ENCODE peak calls at places on chromosomes 11 and 22, in five cellular contexts. M is fibroblast of villous mesenchyme, G is PC-9, S is cardiac fibroblast, R is heart right ventricle. D is an unnamed sample.
A peak's percentile ranks its signal among the peaks of the same experiment; 100 is the strongest.

GRCh38 chr11:129041611-129042018 is 98.9 kb upstream of the TP53AIP1 start:
- DNase-seq in S (peak; percentile 9), G (no peak), M (peak; percentile 50), R (no peak), D (no peak)

GRCh38 chr11:84227970-84228369 is 941.8 kb upstream of the CCDC90B start:
- DNase-seq in S (peak; percentile 5), G (no peak), R (no peak), M (no peak), D (no peak)

GRCh38 chr11:36086366-36086765 is 142.5 kb downstream of the LDLRAD3 start:
- DNase-seq in R (no peak), S (no peak), G (no peak), M (no peak), D (no peak)

GRCh38 chr22:29102300-29102699 is 29.5 kb downstream of the KREMEN1 start:
- DNase-seq in S (no peak), R (no peak), M (no peak), G (no peak), D (no peak)

GRCh38 chr11:65132988-65133700 is 1.2 kb downstream of the SYVN1 start:
- DNase-seq in G (peak; percentile 82), M (no peak), R (peak; percentile 20), S (no peak), D (no peak)

GRCh38 chr11:35324981-35325380 is 94.4 kb downstream of the SLC1A2 start:
- DNase-seq in S (peak; percentile 33), R (no peak), M (no peak), G (no peak), D (no peak)

GRCh38 chr22:38751422-38752346 is 4.1 kb downstream of the SUN2 start:
- DNase-seq in S (no peak), G (peak; percentile 95), R (no peak), M (no peak), D (peak; percentile 37)

GRCh38 chr11:110809800-110810199 is 97.6 kb upstream of the ARHGAP20 start:
- DNase-seq in M (no peak), G (no peak), S (no peak), R (no peak), D (no peak)

GRCh38 chr22:26086359-26086758 is 82.9 kb upstream of the SEZ6L start:
- DNase-seq in M (no peak), R (no peak), G (no peak), S (no peak), D (no peak)

GRCh38 chr11:64025205-64025604 is 10.5 kb upstream of the FLRT1 start:
- DNase-seq in R (no peak), G (no peak), S (no peak), M (no peak), D (no peak)

GRCh38 chr11:65165847-65166317 is 4.2 kb upstream of the SPDYC start:
- DNase-seq in M (no peak), R (no peak), G (no peak), S (peak; percentile 9), D (no peak)

GRCh38 chr22:25754527-25755202 is 12.7 kb downstream of the MYO18B start:
- DNase-seq in S (peak; percentile 96), G (no peak), R (peak; percentile 92), M (peak; percentile 74), D (peak; percentile 90)

GRCh38 chr11:64250875-64251721 is at the start of gene PLCB3:
- DNase-seq in M (peak; percentile 53), G (peak; percentile 64), R (peak; percentile 40), S (peak; percentile 38), D (no peak)

GRCh38 chr11:20161230-20161918 is 1.1 kb upstream of the DBX1 start:
- DNase-seq in S (no peak), G (no peak), M (no peak), R (no peak), D (no peak)

GRCh38 chr11:2771758-2772466 is 72.1 kb upstream of the KCNQ1OT1 start:
- DNase-seq in R (peak; percentile 4), G (no peak), S (no peak), M (no peak), D (no peak)

GRCh38 chr11:39678996-39679395 is 1780.5 kb downstream of the LRRC4C start:
- DNase-seq in G (no peak), R (no peak), S (no peak), M (no peak), D (peak; percentile 70)

GRCh38 chr11:85718991-85719807 is 33.2 kb upstream of the CCDC89 start:
- DNase-seq in S (peak; percentile 99), R (peak; percentile 46), M (peak; percentile 89), G (peak; percentile 34), D (peak; percentile 98)

GRCh38 chr22:39496131-39496838 is 5.8 kb upstream of the MIEF1 start:
- DNase-seq in R (peak; percentile 86), M (peak; percentile 65), G (peak; percentile 39), S (peak; percentile 75), D (peak; percentile 55)

GRCh38 chr11:124669193-124669592 is 4.3 kb downstream of the SIAE start:
- DNase-seq in M (peak; percentile 56), G (peak; percentile 40), R (peak; percentile 61), S (peak; percentile 73), D (peak; percentile 48)

GRCh38 chr11:115439385-115439784 is 64.8 kb downstream of the CADM1 start:
- DNase-seq in S (peak; percentile 6), M (peak; percentile 3), G (no peak), R (no peak), D (peak; percentile 43)

GRCh38 chr11:42960521-42961088 is 351.2 kb upstream of the API5 start:
- DNase-seq in S (no peak), M (no peak), G (no peak), R (no peak), D (no peak)

GRCh38 chr11:112225753-112226061 is 521 bp upstream of the PTS start:
- DNase-seq in M (peak; percentile 88), R (no peak), S (peak; percentile 85), G (no peak), D (no peak)

GRCh38 chr11:128361451-128362020 is 225.8 kb downstream of the ETS1 start:
- DNase-seq in M (peak; percentile 87), R (no peak), G (no peak), S (peak; percentile 54), D (peak; percentile 46)

GRCh38 chr11:2204361-2205213 is 33.0 kb upstream of the TH start:
- DNase-seq in M (no peak), G (no peak), S (no peak), R (no peak), D (no peak)

GRCh38 chr11:81967242-81967641 is 766.4 kb downstream of the FAM181B start:
- DNase-seq in S (peak; percentile 9), G (no peak), R (no peak), M (no peak), D (no peak)

GRCh38 chr11:40337118-40337517 is 1122.3 kb downstream of the LRRC4C start:
- DNase-seq in R (no peak), S (peak; percentile 5), M (peak; percentile 36), G (no peak), D (peak; percentile 44)

GRCh38 chr22:45484742-45485141 is 17.9 kb upstream of the FBLN1 start:
- DNase-seq in R (no peak), G (no peak), M (no peak), S (no peak), D (no peak)

GRCh38 chr22:38948181-38948940 is 9.0 kb upstream of the APOBEC3A start:
- DNase-seq in R (no peak), M (no peak), S (no peak), G (no peak), D (no peak)

GRCh38 chr22:20552450-20552894 is 45.1 kb downstream of the MED15 start:
- DNase-seq in G (no peak), S (peak; percentile 72), M (peak; percentile 89), R (peak; percentile 82), D (no peak)

GRCh38 chr22:20551805-20552449 is 44.5 kb downstream of the MED15 start:
- DNase-seq in G (no peak), M (no peak), S (peak; percentile 34), R (peak; percentile 46), D (no peak)

GRCh38 chr22:20552913-20553401 is 45.5 kb downstream of the MED15 start:
- DNase-seq in S (peak; percentile 78), G (no peak), M (peak; percentile 98), R (peak; percentile 34), D (no peak)

GRCh38 chr22:20554824-20555223 is 47.4 kb downstream of the MED15 start:
- DNase-seq in R (no peak), S (no peak), G (no peak), M (no peak), D (no peak)

GRCh38 chr22:20553947-20554741 is 46.7 kb downstream of the MED15 start:
- DNase-seq in G (no peak), M (no peak), S (no peak), R (no peak), D (no peak)
- H3K4me3 ChIP-seq in G (no peak overlapping the region), M (no peak overlapping the region), S (no peak overlapping the region), R (no peak overlapping the region), D (no peak overlapping the region)

GRCh38 chr11:101321222-101321621 is 191.6 kb upstream of the PGR start:
- DNase-seq in R (no peak), M (no peak), G (no peak), S (no peak), D (no peak)
- TF ChIP-seq CTCF in R (no peak), M (no peak), G (no peak), S (no peak), D (no peak)

GRCh38 chr22:43946391-43946680 is 8.9 kb upstream of the SAMM50 start:
- DNase-seq in G (no peak), M (no peak), S (peak; percentile 13), R (no peak), D (no peak)
- H3K4me3 ChIP-seq in G (no peak overlapping the region), M (no peak overlapping the region), S (no peak overlapping the region), R (no peak overlapping the region), D (no peak overlapping the region)

GRCh38 chr11:73307323-73308002 is 613 bp upstream of the ARHGEF17 start:
- DNase-seq in R (peak; percentile 98), G (peak; percentile 99), M (peak; percentile 100), S (peak; percentile 99), D (peak; percentile 100)

GRCh38 chr11:73306977-73307322 is 1.1 kb upstream of the ARHGEF17 start:
- DNase-seq in S (no peak), R (no peak), G (no peak), M (no peak), D (no peak)

GRCh38 chr11:73308963-73309960 is 1.2 kb downstream of the ARHGEF17 start:
- DNase-seq in S (peak; percentile 98), M (peak; percentile 97), R (peak; percentile 92), G (peak; percentile 98), D (peak; percentile 97)

GRCh38 chr11:73308003-73308962 is at the start of gene ARHGEF17:
- DNase-seq in S (no peak), R (peak; percentile 87), G (peak; percentile 84), M (peak; percentile 87), D (peak; percentile 88)

DNA sequence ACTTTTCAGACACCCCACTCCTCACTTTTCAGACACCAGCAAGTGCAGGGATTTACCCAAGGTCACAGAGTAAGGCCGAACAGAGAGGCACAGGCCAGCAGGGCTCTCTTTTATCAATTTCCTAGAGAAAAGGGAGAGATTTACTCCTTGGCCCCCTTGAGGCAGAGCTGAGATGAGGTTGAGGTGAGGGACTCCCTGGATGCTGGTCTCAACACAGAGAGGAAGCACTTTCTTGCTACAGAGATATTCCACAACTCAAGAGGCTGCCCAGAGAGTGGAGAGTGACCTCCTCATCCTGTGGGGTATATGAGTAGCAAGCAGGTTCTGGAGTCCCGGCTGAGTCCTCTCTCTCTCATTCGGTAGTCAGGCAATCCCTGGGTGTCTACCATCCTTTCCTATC is 2.0 kb upstream of the ARHGEF17 start:
- DNase-seq in S (no peak), M (no peak), R (no peak), G (no peak), D (no peak)
- TF ChIP-seq CTCF in S (no peak), M (peak; percentile 18), R (no peak), G (no peak), D (peak; percentile 18)